ENCODE peak calls at places on chromosomes 7 and 10, in nine cellular contexts. B is A549; S is Karpas-422; A is M059J; T is COR-L47; C is CD14-positive monocyte; Z is SK-N-SH; V is NAMALWA; M is activated CD8-positive, alpha-beta memory T cell treated with anti-CD3 and anti-CD28 coated beads for 1 hour. H is an unnamed sample.

GRCh38 chr10:13709931-13710690 is 123.3 kb downstream of the PRPF18 start:
- DNase-seq in B (no peak), S (no peak), A (no peak), T (no peak), C (no peak), Z (no peak), V (no peak), M (no peak), H (peak; percentile 37)

GRCh38 chr10:46273506-46274477 is 13.0 kb upstream of the ANTXRL start:
- DNase-seq in B (peak; percentile 45), S (peak; percentile 52), A (no peak), T (no peak), C (no peak), Z (no peak), V (peak; percentile 27), M (no peak), H (peak; percentile 11)

GRCh38 chr10:88131561-88132139 is 268.2 kb downstream of the PTEN start:
- DNase-seq in B (no peak), S (no peak), A (peak; percentile 82), T (no peak), C (no peak), Z (no peak), V (no peak), M (no peak), H (peak; percentile 94)

GRCh38 chr7:93228302-93228701 is 2.0 kb upstream of the HEPACAM2 start:
- DNase-seq in B (peak; percentile 65), S (peak; percentile 85), A (peak; percentile 74), T (peak; percentile 71), C (no peak), Z (peak; percentile 41), V (peak; percentile 86), M (no peak), H (no peak)

GRCh38 chr7:65509368-65510186 is 135.9 kb downstream of the ZNF92 start:
- DNase-seq in B (no peak), S (no peak), A (peak; percentile 14), T (no peak), C (no peak), Z (peak; percentile 43), V (peak; percentile 78), M (no peak), H (peak; percentile 25)

GRCh38 chr10:63887026-63887589 is 365.9 kb downstream of the REEP3 start:
- DNase-seq in B (peak; percentile 21), S (peak; percentile 86), A (no peak), T (peak; percentile 77), C (no peak), Z (no peak), V (no peak), M (no peak), H (no peak)

GRCh38 chr10:4450981-4451501 is 375.0 kb upstream of the AKR1E2 start:
- DNase-seq in B (no peak), S (no peak), A (peak; percentile 58), T (no peak), C (no peak), Z (no peak), V (no peak), M (no peak), H (no peak)

GRCh38 chr7:10802526-10802925 is 171.1 kb upstream of the PHF14 start:
- DNase-seq in B (no peak), S (no peak), A (peak; percentile 50), T (no peak), C (no peak), Z (no peak), V (no peak), M (no peak), H (no peak)

GRCh38 chr7:39735903-39736302 is 112.5 kb downstream of the RALA start:
- DNase-seq in B (no peak), S (no peak), A (peak; percentile 74), T (no peak), C (no peak), Z (peak; percentile 55), V (no peak), M (no peak), H (no peak)

GRCh38 chr10:100470367-100470766 is 7.6 kb downstream of the WNT8B start:
- DNase-seq in B (no peak), S (no peak), A (peak; percentile 31), T (no peak), C (no peak), Z (no peak), V (no peak), M (no peak), H (no peak)

GRCh38 chr7:42097756-42098155 is 139.3 kb downstream of the GLI3 start:
- DNase-seq in B (peak; percentile 11), S (no peak), A (peak; percentile 77), T (no peak), C (no peak), Z (no peak), V (peak; percentile 9), M (no peak), H (no peak)

GRCh38 chr7:389911-390601 is 100.1 kb downstream of the FOXL3 start:
- DNase-seq in B (no peak), S (no peak), A (no peak), T (no peak), C (peak; percentile 32), Z (no peak), V (no peak), M (no peak), H (peak; percentile 24)

GRCh38 chr7:801940-802364 is 30.3 kb upstream of the SUN1 start:
- DNase-seq in B (no peak), S (no peak), A (no peak), T (peak; percentile 59), C (no peak), Z (peak; percentile 72), V (no peak), M (no peak), H (peak; percentile 76)

GRCh38 chr7:64685741-64686140 is 19.8 kb downstream of the ZNF107 start:
- DNase-seq in B (no peak), S (no peak), A (no peak), T (no peak), C (no peak), Z (no peak), V (peak; percentile 51), M (no peak), H (no peak)

GRCh38 chr10:18230794-18231193 is 90.6 kb downstream of the CACNB2 start:
- DNase-seq in B (no peak), S (no peak), A (no peak), T (no peak), C (no peak), Z (no peak), V (no peak), M (no peak), H (no peak)